ENCODE peak calls at places on chromosome 2, in four cellular contexts. P, R, D and M are unnamed samples.

GRCh38 chr2:37827911-37828411 is 97.1 kb upstream of the RMDN2 start:
- DNase-seq in D (peak; percentile 79), R (peak; percentile 93), P (no peak), M (peak; percentile 23)

GRCh38 chr2:20640411-20641122 is 10.3 kb downstream of the HS1BP3 start:
- DNase-seq in D (no peak), R (no peak), P (no peak), M (no peak)

GRCh38 chr2:2326053-2326452 is 5.0 kb downstream of the MYT1L start:
- DNase-seq in R (no peak), P (no peak), D (no peak), M (no peak)

GRCh38 chr2:86383844-86384243 is 46.4 kb upstream of the REEP1 start:
- DNase-seq in P (no peak), R (peak; percentile 76), D (peak; percentile 86), M (peak; percentile 90)

GRCh38 chr2:63977904-63978303 is 41.3 kb downstream of the VPS54 start:
- DNase-seq in D (no peak), P (no peak), R (no peak), M (no peak)

GRCh38 chr2:233853353-233853752 is 982 bp downstream of the HJURP start:
- DNase-seq in D (no peak), R (no peak), P (no peak), M (no peak)

GRCh38 chr2:216859944-216860343 is at the start of gene TNP1:
- DNase-seq in P (no peak), D (no peak), R (no peak), M (no peak)

GRCh38 chr2:66446178-66446860 is 11.4 kb downstream of the MEIS1 start:
- DNase-seq in R (peak; percentile 72), D (peak; percentile 48), P (no peak), M (no peak)

GRCh38 chr2:202726070-202726469 is 91.3 kb downstream of the FAM117B start:
- DNase-seq in D (peak; percentile 6), P (no peak), R (no peak), M (no peak)

GRCh38 chr2:189300917-189301316 is 121.4 kb upstream of the COL5A2 start:
- DNase-seq in D (no peak), R (no peak), P (no peak), M (no peak)

GRCh38 chr2:187206071-187206470 is 242.0 kb downstream of the CALCRL start:
- DNase-seq in D (no peak), P (no peak), R (no peak), M (peak; percentile 11)

GRCh38 chr2:26347286-26347865 is 787 bp upstream of the ADGRF3 start:
- DNase-seq in D (peak; percentile 50), R (no peak), P (no peak), M (no peak)

GRCh38 chr2:26345284-26345553 is 724 bp upstream of the SELENOI start:
- DNase-seq in P (no peak), R (no peak), D (no peak), M (no peak)

GRCh38 chr2:26346454-26347053 is at the start of gene ADGRF3:
- DNase-seq in D (peak; percentile 56), R (peak; percentile 36), P (peak; percentile 47), M (peak; percentile 54)

GRCh38 chr2:26344581-26345283 is 1.2 kb upstream of the SELENOI start:
- DNase-seq in P (no peak), D (peak; percentile 80), R (no peak), M (peak; percentile 47)

GRCh38 chr2:26345554-26346453 is at the start of gene SELENOI:
- DNase-seq in P (peak; percentile 100), R (peak; percentile 98), D (peak; percentile 100), M (peak; percentile 99)
- TF ChIP-seq CTCF in P (no peak), R (no peak), D (no peak), M (no peak)

GRCh38 chr2:115168457-115168856 is 726.0 kb downstream of the DPP10 start:
- DNase-seq in D (no peak), R (no peak), P (no peak), M (no peak)

GRCh38 chr2:115161531-115162453 is 719.4 kb downstream of the DPP10 start:
- DNase-seq in P (no peak), R (no peak), D (no peak), M (no peak)

GRCh38 chr2:115162454-115163293 is 720.2 kb downstream of the DPP10 start:
- DNase-seq in R (no peak), P (no peak), D (no peak), M (no peak)

GRCh38 chr2:115163572-115163971 is 721.1 kb downstream of the DPP10 start:
- DNase-seq in D (no peak), P (no peak), R (no peak), M (no peak)

GRCh38 chr2:115165529-115166109 is 723.2 kb downstream of the DPP10 start:
- DNase-seq in R (peak; percentile 33), D (peak; percentile 45), P (no peak), M (peak; percentile 63)
- TF ChIP-seq CTCF in R (peak; percentile 59), D (peak; percentile 62), P (no peak), M (peak; percentile 40)

DNA sequence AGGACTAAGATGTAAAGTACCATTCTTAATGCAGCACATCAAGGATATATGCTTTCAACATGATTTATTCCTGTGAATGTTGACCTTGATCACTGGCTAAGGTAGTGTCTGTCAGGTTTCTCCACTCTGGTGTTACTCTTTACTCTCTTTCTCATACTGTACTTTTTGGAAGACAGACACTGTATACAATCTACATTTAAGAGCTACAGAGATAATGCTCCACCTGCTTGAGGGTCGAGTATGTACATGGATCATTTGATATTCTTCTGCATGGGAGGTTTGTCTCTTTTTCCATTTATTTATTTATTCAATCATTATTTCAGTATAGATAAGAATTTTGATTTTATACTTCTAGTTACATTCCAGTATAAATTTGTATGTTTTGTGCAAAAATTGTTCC is 199.5 kb upstream of the RGPD4 start:
- DNase-seq in R (no peak), P (no peak), D (no peak), M (no peak)
- TF ChIP-seq CTCF in R (no peak), P (no peak), D (no peak), M (no peak)

GRCh38 chr2:104872034-104872865 is 18.3 kb downstream of the POU3F3 start:
- DNase-seq in P (no peak), R (no peak), D (no peak), M (no peak)

GRCh38 chr2:104872866-104873688 is 19.2 kb downstream of the POU3F3 start:
- DNase-seq in D (peak; percentile 82), P (no peak), R (peak; percentile 65), M (peak; percentile 84)

GRCh38 chr2:104871566-104872033 is 17.7 kb downstream of the POU3F3 start:
- DNase-seq in D (no peak), R (no peak), P (no peak), M (no peak)

GRCh38 chr2:104874230-104874629 is 20.3 kb downstream of the POU3F3 start:
- DNase-seq in D (no peak), P (no peak), R (no peak), M (no peak)

GRCh38 chr2:104873689-104874054 is 19.8 kb downstream of the POU3F3 start:
- DNase-seq in D (no peak), R (no peak), P (no peak), M (no peak)
- TF ChIP-seq CTCF in D (no peak), R (no peak), P (no peak), M (no peak)

GRCh38 chr2:25165992-25166618 is 2.3 kb downstream of the POMC start:
- DNase-seq in P (no peak), R (no peak), D (no peak), M (peak; percentile 8)
- TF ChIP-seq CTCF in P (peak; percentile 11), R (no peak), D (no peak), M (no peak)

GRCh38 chr2:41395692-41396091 is 652.1 kb upstream of the PKDCC start:
- DNase-seq in R (no peak), D (no peak), P (no peak), M (no peak)

GRCh38 chr2:41394541-41394940 is 653.3 kb upstream of the PKDCC start:
- DNase-seq in R (no peak), P (no peak), D (no peak), M (no peak)

GRCh38 chr2:41405429-41405828 is 642.4 kb upstream of the PKDCC start:
- DNase-seq in D (no peak), R (no peak), P (no peak), M (no peak)

GRCh38 chr2:41400057-41400665 is 647.7 kb upstream of the PKDCC start:
- DNase-seq in P (no peak), R (no peak), D (peak; percentile 38), M (peak; percentile 39)
- TF ChIP-seq CTCF in P (no peak), R (peak; percentile 11), D (peak; percentile 52), M (peak; percentile 5)

GRCh38 chr2:171922230-171923022 is at the start of gene HAT1:
- DNase-seq in R (peak; percentile 97), D (peak; percentile 99), P (peak; percentile 94), M (peak; percentile 98)
- TF ChIP-seq CTCF in R (no peak), D (no peak), P (no peak), M (no peak)

GRCh38 chr2:15943378-15943851 is 3.1 kb downstream of the MYCN start:
- DNase-seq in P (no peak), R (no peak), D (no peak), M (no peak)
- TF ChIP-seq CTCF in P (no peak), R (no peak), D (peak; percentile 11), M (no peak)

GRCh38 chr2:229708335-229708734 is 6.0 kb downstream of the DNER start:
- DNase-seq in D (no peak), R (no peak), P (no peak), M (no peak)

GRCh38 chr2:229714080-229714735 is at the start of gene DNER:
- DNase-seq in R (no peak), D (no peak), P (no peak), M (peak; percentile 31)

GRCh38 chr2:229713371-229714079 is 830 bp downstream of the DNER start:
- DNase-seq in R (no peak), P (no peak), D (peak; percentile 37), M (peak; percentile 56)

GRCh38 chr2:229714736-229715541 is 584 bp upstream of the DNER start:
- DNase-seq in R (peak; percentile 64), D (peak; percentile 79), P (no peak), M (peak; percentile 74)

DNA sequence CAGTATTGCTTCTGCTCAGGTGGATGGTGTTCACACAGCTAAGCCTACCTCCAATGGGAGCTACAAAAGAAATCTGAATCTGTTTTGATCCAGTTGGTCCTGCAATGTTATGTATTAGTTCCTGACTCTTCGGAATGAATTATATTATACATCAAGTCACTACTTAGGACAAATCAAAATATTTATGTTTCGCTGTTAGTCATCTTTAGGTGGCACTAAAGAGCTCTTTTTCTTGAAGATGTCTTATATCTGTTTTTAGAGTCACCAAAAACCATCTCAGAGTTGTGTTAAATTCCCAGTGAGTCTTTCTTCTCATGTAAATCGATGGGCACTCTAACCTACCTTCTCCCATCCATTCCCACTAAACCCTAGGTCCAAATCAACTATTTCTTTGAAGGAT is 2.2 kb downstream of the DNER start:
- DNase-seq in R (no peak), P (no peak), D (peak; percentile 45), M (peak; percentile 17)
- TF ChIP-seq CTCF in R (no peak), P (no peak), D (no peak), M (no peak)